ENCODE peak calls at places on chromosome 15, in five cellular contexts. One of them, this sample, is unnamed.

GRCh38 chr15:73767794-73768501 is 14.8 kb upstream of the INSYN1 start:
- DNase-seq in astrocyte: no peak
- DNase-seq in CD8-positive, alpha-beta T cell: no peak
- DNase-seq in GM10248: no peak
- DNase-seq in ascending aorta: no peak
- DNase-seq in this sample: no peak

GRCh38 chr15:61633951-61634350 is 404.8 kb upstream of the RORA start:
- DNase-seq in CD8-positive, alpha-beta T cell: no peak
- DNase-seq in astrocyte: no peak
- DNase-seq in GM10248: no peak
- DNase-seq in ascending aorta: no peak
- DNase-seq in this sample: no peak

GRCh38 chr15:70375006-70375409 is 277.3 kb upstream of the TLE3 start:
- DNase-seq in GM10248: no peak
- DNase-seq in CD8-positive, alpha-beta T cell: no peak
- DNase-seq in ascending aorta: peak; percentile 31
- DNase-seq in astrocyte: peak; percentile 49
- DNase-seq in this sample: peak; percentile 34

GRCh38 chr15:51132384-51133139 is 37.9 kb upstream of the TNFAIP8L3 start:
- DNase-seq in GM10248: no peak
- DNase-seq in ascending aorta: no peak
- DNase-seq in astrocyte: peak; percentile 96
- DNase-seq in CD8-positive, alpha-beta T cell: no peak
- DNase-seq in this sample: peak; percentile 48

GRCh38 chr15:78024141-78024567 is 53.4 kb downstream of the TBC1D2B start:
- DNase-seq in GM10248: no peak
- DNase-seq in CD8-positive, alpha-beta T cell: no peak
- DNase-seq in astrocyte: no peak
- DNase-seq in ascending aorta: no peak
- DNase-seq in this sample: no peak

GRCh38 chr15:25894371-25894902 is 31.3 kb upstream of the ATP10A start:
- DNase-seq in GM10248: no peak
- DNase-seq in astrocyte: no peak
- DNase-seq in ascending aorta: no peak
- DNase-seq in CD8-positive, alpha-beta T cell: no peak
- DNase-seq in this sample: no peak

GRCh38 chr15:91348812-91349500 is 248.9 kb downstream of the SV2B start:
- DNase-seq in GM10248: no peak
- DNase-seq in astrocyte: peak; percentile 49
- DNase-seq in ascending aorta: no peak
- DNase-seq in CD8-positive, alpha-beta T cell: peak; percentile 23
- DNase-seq in this sample: no peak

GRCh38 chr15:69434236-69434635 is 18.4 kb upstream of the RPLP1 start:
- DNase-seq in GM10248: no peak
- DNase-seq in ascending aorta: no peak
- DNase-seq in CD8-positive, alpha-beta T cell: no peak
- DNase-seq in astrocyte: no peak
- DNase-seq in this sample: no peak

GRCh38 chr15:60681353-60681752 is 202.4 kb upstream of the ICE2 start:
- DNase-seq in CD8-positive, alpha-beta T cell: no peak
- DNase-seq in astrocyte: no peak
- DNase-seq in ascending aorta: no peak
- DNase-seq in GM10248: no peak
- DNase-seq in this sample: no peak

DNA sequence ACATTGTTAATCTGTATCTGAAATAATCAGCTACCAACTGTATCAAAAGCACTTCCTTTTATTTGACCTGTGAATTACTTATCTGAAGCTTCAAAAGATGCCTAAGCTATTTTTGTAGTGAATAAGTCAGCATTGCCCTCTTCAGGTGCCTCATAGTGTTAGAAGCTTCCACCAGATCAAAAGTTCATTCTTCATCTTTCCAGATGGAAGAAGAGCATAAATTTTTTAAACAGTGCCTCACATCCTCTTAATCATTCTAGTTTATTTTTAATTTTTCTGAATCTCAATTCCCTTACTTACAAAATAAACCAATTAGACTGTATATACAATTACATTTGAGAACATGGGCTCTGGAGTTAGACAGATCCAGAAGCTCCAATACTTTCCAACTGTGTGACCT is 65.0 kb downstream of the MYO5A start:
- DNase-seq in astrocyte: no peak
- DNase-seq in CD8-positive, alpha-beta T cell: no peak
- DNase-seq in ascending aorta: no peak
- DNase-seq in GM10248: no peak
- DNase-seq in this sample: no peak
- TF ChIP-seq CTCF in astrocyte: no peak
- TF ChIP-seq CTCF in CD8-positive, alpha-beta T cell: peak; percentile 12
- TF ChIP-seq CTCF in ascending aorta: no peak
- TF ChIP-seq CTCF in GM10248: peak; percentile 38
- TF ChIP-seq CTCF in this sample: no peak

DNA sequence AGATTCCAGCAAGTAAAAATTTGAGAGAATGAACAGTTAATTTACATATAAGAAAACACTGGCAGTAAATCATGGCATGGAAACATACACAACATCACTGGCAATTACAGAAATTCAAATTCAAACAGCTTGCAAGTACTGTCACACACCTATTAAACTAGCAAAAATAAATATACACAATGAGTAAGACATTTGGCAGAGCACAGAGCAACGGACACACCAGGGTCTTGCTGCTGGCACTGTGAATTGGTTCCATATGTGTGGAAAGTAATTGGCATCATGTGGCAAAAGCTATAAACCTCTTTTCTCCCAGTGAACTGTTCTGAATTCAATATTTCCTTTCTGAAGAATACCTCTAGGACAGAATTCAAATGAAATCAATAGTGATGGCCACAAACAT is 78.3 kb downstream of the LRRK1 start:
- DNase-seq in CD8-positive, alpha-beta T cell: no peak
- DNase-seq in astrocyte: no peak
- DNase-seq in GM10248: no peak
- DNase-seq in ascending aorta: no peak
- DNase-seq in this sample: no peak
- TF ChIP-seq CTCF in CD8-positive, alpha-beta T cell: no peak
- TF ChIP-seq CTCF in astrocyte: no peak
- TF ChIP-seq CTCF in GM10248: no peak
- TF ChIP-seq CTCF in ascending aorta: no peak
- TF ChIP-seq CTCF in this sample: no peak

GRCh38 chr15:63260786-63261185 is 16.6 kb upstream of the APH1B start:
- DNase-seq in ascending aorta: no peak
- DNase-seq in GM10248: no peak
- DNase-seq in CD8-positive, alpha-beta T cell: no peak
- DNase-seq in astrocyte: no peak
- DNase-seq in this sample: no peak

GRCh38 chr15:63263519-63263918 is 13.9 kb upstream of the APH1B start:
- DNase-seq in CD8-positive, alpha-beta T cell: no peak
- DNase-seq in ascending aorta: no peak
- DNase-seq in astrocyte: no peak
- DNase-seq in GM10248: no peak
- DNase-seq in this sample: no peak

GRCh38 chr15:63264685-63265302 is 12.6 kb upstream of the APH1B start:
- DNase-seq in ascending aorta: no peak
- DNase-seq in CD8-positive, alpha-beta T cell: no peak
- DNase-seq in GM10248: no peak
- DNase-seq in astrocyte: no peak
- DNase-seq in this sample: no peak

GRCh38 chr15:63258658-63259057 is 18.7 kb upstream of the APH1B start:
- DNase-seq in GM10248: no peak
- DNase-seq in astrocyte: no peak
- DNase-seq in CD8-positive, alpha-beta T cell: no peak
- DNase-seq in ascending aorta: no peak
- DNase-seq in this sample: no peak

GRCh38 chr15:63261311-63261710 is 16.1 kb upstream of the APH1B start:
- DNase-seq in GM10248: no peak
- DNase-seq in CD8-positive, alpha-beta T cell: no peak
- DNase-seq in ascending aorta: no peak
- DNase-seq in astrocyte: no peak
- DNase-seq in this sample: no peak
- TF ChIP-seq CTCF in GM10248: no peak
- TF ChIP-seq CTCF in CD8-positive, alpha-beta T cell: no peak
- TF ChIP-seq CTCF in ascending aorta: no peak
- TF ChIP-seq CTCF in astrocyte: no peak
- TF ChIP-seq CTCF in this sample: no peak

DNA sequence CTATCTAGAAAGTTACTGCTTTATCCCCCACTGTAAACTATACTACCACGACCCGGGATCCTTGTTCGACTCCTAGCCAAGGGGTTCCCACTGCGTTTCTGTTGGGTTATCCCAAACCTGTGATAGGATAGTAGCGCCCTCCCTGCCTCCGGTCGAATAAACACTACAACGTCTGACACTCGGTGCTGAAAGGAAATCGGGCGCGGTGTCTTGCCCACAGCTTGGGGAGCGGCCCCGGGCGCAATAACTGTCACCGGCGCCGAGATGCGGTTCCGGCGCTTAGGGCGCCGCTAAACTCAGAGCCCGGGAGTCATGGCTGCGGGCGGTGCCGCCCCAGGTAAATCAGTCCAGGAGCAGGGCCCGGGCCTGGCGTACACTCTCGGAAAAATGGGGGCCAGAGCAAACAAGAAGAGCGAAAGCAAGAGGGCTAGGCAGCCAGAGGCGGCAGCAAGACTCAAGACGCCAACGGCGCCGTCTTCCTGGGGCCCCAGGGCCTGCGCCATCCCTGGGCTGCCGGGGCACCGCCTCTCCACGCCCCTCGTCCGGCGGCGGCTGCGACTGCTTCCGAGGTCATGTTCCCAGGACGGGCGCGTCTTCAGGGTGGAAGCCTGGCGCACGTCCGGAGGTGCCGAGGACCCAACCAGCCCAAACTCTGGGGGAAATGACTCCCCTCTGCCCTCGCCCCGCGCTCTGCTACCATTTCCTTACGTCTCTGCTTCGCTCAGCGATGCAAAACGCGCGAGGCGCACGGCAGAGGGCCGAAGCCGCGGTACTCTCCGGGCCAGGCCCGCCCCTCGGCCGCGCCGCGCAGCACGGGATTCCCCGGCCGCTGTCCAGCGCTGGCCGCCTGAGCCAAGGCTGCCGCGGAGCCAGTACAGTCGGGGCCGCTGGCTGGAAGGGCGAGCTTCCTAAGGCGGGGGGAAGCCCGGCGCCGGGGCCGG is at the start of gene DUT:
- DNase-seq in astrocyte: peak; percentile 65
- DNase-seq in ascending aorta: peak; percentile 27
- DNase-seq in GM10248: peak; percentile 83
- DNase-seq in CD8-positive, alpha-beta T cell: peak; percentile 79
- DNase-seq in this sample: peak; percentile 82
- TF ChIP-seq CTCF in astrocyte: no peak
- TF ChIP-seq CTCF in ascending aorta: no peak
- TF ChIP-seq CTCF in GM10248: no peak
- TF ChIP-seq CTCF in CD8-positive, alpha-beta T cell: no peak
- TF ChIP-seq CTCF in this sample: no peak

This sample was measured in Calu3.